ENCODE peak calls at places on chromosomes 12 and 14, in five cellular contexts. One of them, this sample, is unnamed.

GRCh38 chr14:96624661-96625435 is 122.7 kb downstream of the PAPOLA start:
- DNase-seq in thoracic aorta: no peak
- DNase-seq in HCT116: no peak
- DNase-seq in uterus: no peak
- DNase-seq in A549: no peak
- DNase-seq in this sample: no peak

GRCh38 chr14:100587248-100587762 is at the start of gene BEGAIN:
- DNase-seq in HCT116: no peak
- DNase-seq in uterus: no peak
- DNase-seq in A549: no peak
- DNase-seq in thoracic aorta: no peak
- DNase-seq in this sample: no peak

GRCh38 chr14:88695873-88696272 is 96.9 kb downstream of the EML5 start:
- DNase-seq in thoracic aorta: no peak
- DNase-seq in A549: no peak
- DNase-seq in uterus: no peak
- DNase-seq in HCT116: no peak
- DNase-seq in this sample: no peak

GRCh38 chr14:104082807-104083206 is 2.7 kb upstream of the ASPG start:
- DNase-seq in HCT116: no peak
- DNase-seq in thoracic aorta: no peak
- DNase-seq in A549: no peak
- DNase-seq in uterus: peak
- DNase-seq in this sample: no peak

GRCh38 chr12:28568083-28568482 is 377.8 kb downstream of the CCDC91 start:
- DNase-seq in A549: peak
- DNase-seq in uterus: peak
- DNase-seq in thoracic aorta: no peak
- DNase-seq in HCT116: no peak
- DNase-seq in this sample: peak

GRCh38 chr12:113548467-113548866 is 76.8 kb upstream of the LHX5 start:
- DNase-seq in thoracic aorta: no peak
- DNase-seq in A549: no peak
- DNase-seq in uterus: no peak
- DNase-seq in HCT116: no peak
- DNase-seq in this sample: no peak

GRCh38 chr12:76144253-76144564 is 59.7 kb upstream of the NAP1L1 start:
- DNase-seq in A549: peak
- DNase-seq in thoracic aorta: no peak
- DNase-seq in HCT116: no peak
- DNase-seq in uterus: no peak
- DNase-seq in this sample: no peak

GRCh38 chr14:93133476-93133875 is 17.8 kb upstream of the ITPK1 start:
- DNase-seq in HCT116: no peak
- DNase-seq in A549: no peak
- DNase-seq in uterus: peak
- DNase-seq in thoracic aorta: no peak
- DNase-seq in this sample: no peak

GRCh38 chr14:95697764-95698163 is 11.5 kb downstream of the TCL1B start:
- DNase-seq in uterus: no peak
- DNase-seq in HCT116: no peak
- DNase-seq in thoracic aorta: no peak
- DNase-seq in A549: no peak
- DNase-seq in this sample: no peak

GRCh38 chr14:53567236-53567785 is 389.3 kb downstream of the BMP4 start:
- DNase-seq in thoracic aorta: no peak
- DNase-seq in HCT116: no peak
- DNase-seq in A549: no peak
- DNase-seq in uterus: no peak
- DNase-seq in this sample: no peak

GRCh38 chr12:57755454-57756372 is 810 bp downstream of the MARCHF9 start:
- DNase-seq in thoracic aorta: no peak
- DNase-seq in HCT116: no peak
- DNase-seq in uterus: no peak
- DNase-seq in A549: no peak
- DNase-seq in this sample: no peak

GRCh38 chr14:58572092-58572853 is 65.5 kb upstream of the DACT1 start:
- DNase-seq in A549: peak
- DNase-seq in thoracic aorta: no peak
- DNase-seq in uterus: no peak
- DNase-seq in HCT116: no peak
- DNase-seq in this sample: no peak

GRCh38 chr12:113171543-113171942 is 13.7 kb downstream of the DDX54 start:
- DNase-seq in A549: no peak
- DNase-seq in thoracic aorta: no peak
- DNase-seq in uterus: no peak
- DNase-seq in HCT116: no peak
- DNase-seq in this sample: no peak

GRCh38 chr14:34104750-34105397 is 154.0 kb upstream of the EGLN3 start:
- DNase-seq in thoracic aorta: no peak
- DNase-seq in uterus: no peak
- DNase-seq in A549: no peak
- DNase-seq in HCT116: no peak
- DNase-seq in this sample: no peak

GRCh38 chr12:5407457-5407856 is 24.5 kb upstream of the NTF3 start:
- DNase-seq in A549: no peak
- DNase-seq in uterus: no peak
- DNase-seq in thoracic aorta: no peak
- DNase-seq in HCT116: no peak
- DNase-seq in this sample: no peak

GRCh38 chr12:93759512-93760081 is 82.4 kb downstream of the CRADD start:
- DNase-seq in A549: no peak
- DNase-seq in thoracic aorta: no peak
- DNase-seq in uterus: no peak
- DNase-seq in HCT116: no peak
- DNase-seq in this sample: no peak

GRCh38 chr14:63470877-63471565 is 72.2 kb downstream of the PPP2R5E start:
- DNase-seq in thoracic aorta: no peak
- DNase-seq in HCT116: peak
- DNase-seq in uterus: no peak
- DNase-seq in A549: peak
- DNase-seq in this sample: peak

GRCh38 chr14:34874386-34875030 is 652 bp downstream of the BAZ1A start:
- DNase-seq in uterus: peak
- DNase-seq in HCT116: no peak
- DNase-seq in A549: peak
- DNase-seq in thoracic aorta: no peak
- DNase-seq in this sample: no peak

GRCh38 chr12:116672010-116672409 is 65.9 kb downstream of the SPRING1 start:
- DNase-seq in uterus: no peak
- DNase-seq in A549: no peak
- DNase-seq in thoracic aorta: no peak
- DNase-seq in HCT116: no peak
- DNase-seq in this sample: no peak

GRCh38 chr12:115760231-115760630 is 517.3 kb downstream of the MED13L start:
- DNase-seq in uterus: no peak
- DNase-seq in A549: no peak
- DNase-seq in thoracic aorta: no peak
- DNase-seq in HCT116: no peak
- DNase-seq in this sample: no peak

GRCh38 chr14:58430156-58430555 is 2.6 kb downstream of the KIAA0586 start:
- DNase-seq in A549: no peak
- DNase-seq in uterus: no peak
- DNase-seq in thoracic aorta: no peak
- DNase-seq in HCT116: no peak
- DNase-seq in this sample: no peak

DNA sequence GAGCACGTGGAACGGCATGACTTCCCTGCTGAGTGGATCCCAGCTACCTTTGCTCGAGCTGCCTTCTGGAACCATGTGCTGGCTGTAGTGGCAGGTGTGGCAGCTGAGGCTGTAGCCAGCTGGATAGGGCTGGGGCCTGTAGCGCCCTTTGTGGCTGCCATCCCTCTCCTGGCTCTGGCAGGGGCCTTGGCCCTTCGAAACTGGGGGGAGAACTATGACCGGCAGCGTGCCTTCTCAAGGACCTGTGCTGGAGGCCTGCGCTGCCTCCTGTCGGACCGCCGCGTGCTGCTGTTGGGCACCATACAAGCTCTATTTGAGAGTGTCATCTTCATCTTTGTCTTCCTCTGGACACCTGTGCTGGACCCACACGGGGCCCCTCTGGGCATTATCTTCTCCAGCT is 14.8 kb upstream of the ESPL1 start:
- DNase-seq in A549: no peak
- DNase-seq in uterus: no peak
- DNase-seq in HCT116: no peak
- DNase-seq in thoracic aorta: no peak
- DNase-seq in this sample: no peak
- H3K4me3 ChIP-seq in A549: peak
- H3K4me3 ChIP-seq in uterus: no peak
- H3K4me3 ChIP-seq in HCT116: peak
- H3K4me3 ChIP-seq in thoracic aorta: peak
- H3K4me3 ChIP-seq in this sample: peak

GRCh38 chr12:14776236-14776959 is 26.9 kb downstream of the WBP11 start:
- DNase-seq in A549: peak
- DNase-seq in uterus: no peak
- DNase-seq in HCT116: no peak
- DNase-seq in thoracic aorta: no peak
- DNase-seq in this sample: no peak
- TF ChIP-seq CTCF in A549: peak
- TF ChIP-seq CTCF in uterus: no peak
- TF ChIP-seq CTCF in HCT116: peak
- TF ChIP-seq CTCF in thoracic aorta: peak
- TF ChIP-seq CTCF in this sample: no peak

GRCh38 chr12:2634481-2634880 is 160.3 kb upstream of the FKBP4 start:
- DNase-seq in A549: no peak
- DNase-seq in HCT116: no peak
- DNase-seq in thoracic aorta: no peak
- DNase-seq in uterus: no peak
- DNase-seq in this sample: no peak
- H3K4me3 ChIP-seq in A549: no peak
- H3K4me3 ChIP-seq in HCT116: no peak
- H3K4me3 ChIP-seq in thoracic aorta: no peak
- H3K4me3 ChIP-seq in uterus: no peak
- H3K4me3 ChIP-seq in this sample: no peak

GRCh38 chr12:3365416-3366385 is 125.3 kb upstream of the PRMT8 start:
- DNase-seq in HCT116: no peak
- DNase-seq in thoracic aorta: no peak
- DNase-seq in uterus: no peak
- DNase-seq in A549: no peak
- DNase-seq in this sample: no peak
- TF ChIP-seq CTCF in HCT116: no peak
- TF ChIP-seq CTCF in thoracic aorta: no peak
- TF ChIP-seq CTCF in uterus: no peak
- TF ChIP-seq CTCF in A549: no peak
- TF ChIP-seq CTCF in this sample: no peak

GRCh38 chr14:74953686-74954085 is 1.7 kb downstream of the PGF start:
- DNase-seq in A549: no peak
- DNase-seq in thoracic aorta: no peak
- DNase-seq in HCT116: no peak
- DNase-seq in uterus: no peak
- DNase-seq in this sample: no peak
- H3K4me3 ChIP-seq in A549: no peak
- H3K4me3 ChIP-seq in thoracic aorta: peak
- H3K4me3 ChIP-seq in HCT116: no peak
- H3K4me3 ChIP-seq in uterus: peak
- H3K4me3 ChIP-seq in this sample: peak

GRCh38 chr12:89702503-89702902 is 6.1 kb downstream of the ATP2B1 start:
- DNase-seq in uterus: no peak
- DNase-seq in thoracic aorta: no peak
- DNase-seq in HCT116: no peak
- DNase-seq in A549: no peak
- DNase-seq in this sample: no peak

GRCh38 chr12:89701606-89702206 is 6.9 kb downstream of the ATP2B1 start:
- DNase-seq in thoracic aorta: no peak
- DNase-seq in uterus: no peak
- DNase-seq in A549: peak
- DNase-seq in HCT116: no peak
- DNase-seq in this sample: no peak

GRCh38 chr12:89697256-89697655 is 11.4 kb downstream of the ATP2B1 start:
- DNase-seq in A549: no peak
- DNase-seq in thoracic aorta: no peak
- DNase-seq in HCT116: no peak
- DNase-seq in uterus: no peak
- DNase-seq in this sample: no peak

GRCh38 chr12:89698607-89699006 is 10.0 kb downstream of the ATP2B1 start:
- DNase-seq in HCT116: no peak
- DNase-seq in thoracic aorta: no peak
- DNase-seq in A549: no peak
- DNase-seq in uterus: no peak
- DNase-seq in this sample: no peak

GRCh38 chr12:89700191-89700810 is 8.3 kb downstream of the ATP2B1 start:
- DNase-seq in HCT116: no peak
- DNase-seq in thoracic aorta: no peak
- DNase-seq in A549: peak
- DNase-seq in uterus: no peak
- DNase-seq in this sample: no peak
- TF ChIP-seq CTCF in HCT116: no peak
- TF ChIP-seq CTCF in thoracic aorta: no peak
- TF ChIP-seq CTCF in A549: no peak
- TF ChIP-seq CTCF in uterus: no peak
- TF ChIP-seq CTCF in this sample: no peak

This sample was measured in HFF-Myc.